ENCODE peak calls at places on chromosomes 1 and 21, in six cellular contexts. One of them, this sample, is unnamed.

GRCh38 chr1:24503003-24503751 is 541 bp downstream of the RCAN3 start:
- DNase-seq in Kasumi-1: no peak
- DNase-seq in effector memory CD4-positive, alpha-beta T cell: no peak
- DNase-seq in T-helper 1 cell: no peak
- DNase-seq in activated T-cell treated with anti-CD3 and anti-CD28 coated beads, Interleukin-2, amount 50 U/mL, for 72 hours: peak; percentile 35
- DNase-seq in psoas muscle: no peak
- DNase-seq in this sample: no peak

GRCh38 chr21:25556087-25556486 is 51.2 kb downstream of the MRPL39 start:
- DNase-seq in activated T-cell treated with anti-CD3 and anti-CD28 coated beads, Interleukin-2, amount 50 U/mL, for 72 hours: no peak
- DNase-seq in T-helper 1 cell: no peak
- DNase-seq in psoas muscle: no peak
- DNase-seq in effector memory CD4-positive, alpha-beta T cell: no peak
- DNase-seq in Kasumi-1: no peak
- DNase-seq in this sample: no peak

GRCh38 chr1:217453816-217454215 is 177.1 kb downstream of the GPATCH2 start:
- DNase-seq in Kasumi-1: no peak
- DNase-seq in psoas muscle: no peak
- DNase-seq in effector memory CD4-positive, alpha-beta T cell: no peak
- DNase-seq in T-helper 1 cell: no peak
- DNase-seq in activated T-cell treated with anti-CD3 and anti-CD28 coated beads, Interleukin-2, amount 50 U/mL, for 72 hours: no peak
- DNase-seq in this sample: no peak

GRCh38 chr1:220828211-220828553 is 41.5 kb downstream of the MTARC1 start:
- DNase-seq in psoas muscle: no peak
- DNase-seq in T-helper 1 cell: no peak
- DNase-seq in activated T-cell treated with anti-CD3 and anti-CD28 coated beads, Interleukin-2, amount 50 U/mL, for 72 hours: no peak
- DNase-seq in effector memory CD4-positive, alpha-beta T cell: no peak
- DNase-seq in Kasumi-1: no peak
- DNase-seq in this sample: no peak

GRCh38 chr1:178645157-178645825 is 79.8 kb upstream of the RALGPS2 start:
- DNase-seq in T-helper 1 cell: no peak
- DNase-seq in psoas muscle: no peak
- DNase-seq in effector memory CD4-positive, alpha-beta T cell: no peak
- DNase-seq in activated T-cell treated with anti-CD3 and anti-CD28 coated beads, Interleukin-2, amount 50 U/mL, for 72 hours: no peak
- DNase-seq in Kasumi-1: no peak
- DNase-seq in this sample: no peak

GRCh38 chr1:220300442-220301121 is 28.3 kb upstream of the RAB3GAP2 start:
- DNase-seq in T-helper 1 cell: no peak
- DNase-seq in psoas muscle: peak; percentile 59
- DNase-seq in effector memory CD4-positive, alpha-beta T cell: no peak
- DNase-seq in activated T-cell treated with anti-CD3 and anti-CD28 coated beads, Interleukin-2, amount 50 U/mL, for 72 hours: no peak
- DNase-seq in Kasumi-1: no peak
- DNase-seq in this sample: peak; percentile 48

GRCh38 chr1:154241703-154242352 is 21.1 kb downstream of the UBAP2L start:
- DNase-seq in psoas muscle: no peak
- DNase-seq in effector memory CD4-positive, alpha-beta T cell: no peak
- DNase-seq in Kasumi-1: no peak
- DNase-seq in T-helper 1 cell: no peak
- DNase-seq in activated T-cell treated with anti-CD3 and anti-CD28 coated beads, Interleukin-2, amount 50 U/mL, for 72 hours: no peak
- DNase-seq in this sample: no peak

GRCh38 chr21:41482980-41483379 is 25.0 kb downstream of the TMPRSS2 start:
- DNase-seq in activated T-cell treated with anti-CD3 and anti-CD28 coated beads, Interleukin-2, amount 50 U/mL, for 72 hours: no peak
- DNase-seq in Kasumi-1: no peak
- DNase-seq in psoas muscle: no peak
- DNase-seq in effector memory CD4-positive, alpha-beta T cell: no peak
- DNase-seq in T-helper 1 cell: no peak
- DNase-seq in this sample: no peak

GRCh38 chr1:87790756-87791155 is 462.1 kb downstream of the LMO4 start:
- DNase-seq in Kasumi-1: no peak
- DNase-seq in effector memory CD4-positive, alpha-beta T cell: no peak
- DNase-seq in psoas muscle: no peak
- DNase-seq in T-helper 1 cell: no peak
- DNase-seq in activated T-cell treated with anti-CD3 and anti-CD28 coated beads, Interleukin-2, amount 50 U/mL, for 72 hours: no peak
- DNase-seq in this sample: no peak

GRCh38 chr1:44811714-44812151 is 3.4 kb downstream of the BTBD19 start:
- DNase-seq in activated T-cell treated with anti-CD3 and anti-CD28 coated beads, Interleukin-2, amount 50 U/mL, for 72 hours: no peak
- DNase-seq in T-helper 1 cell: no peak
- DNase-seq in effector memory CD4-positive, alpha-beta T cell: no peak
- DNase-seq in psoas muscle: no peak
- DNase-seq in Kasumi-1: peak; percentile 38
- DNase-seq in this sample: no peak

GRCh38 chr1:93061895-93062792 is 16.9 kb upstream of the MTF2 start:
- DNase-seq in Kasumi-1: peak; percentile 24
- DNase-seq in T-helper 1 cell: no peak
- DNase-seq in psoas muscle: no peak
- DNase-seq in effector memory CD4-positive, alpha-beta T cell: peak; percentile 12
- DNase-seq in activated T-cell treated with anti-CD3 and anti-CD28 coated beads, Interleukin-2, amount 50 U/mL, for 72 hours: peak; percentile 52
- DNase-seq in this sample: no peak

GRCh38 chr1:115168026-115168425 is 78.7 kb upstream of the TSPAN2 start:
- DNase-seq in Kasumi-1: no peak
- DNase-seq in activated T-cell treated with anti-CD3 and anti-CD28 coated beads, Interleukin-2, amount 50 U/mL, for 72 hours: no peak
- DNase-seq in T-helper 1 cell: no peak
- DNase-seq in effector memory CD4-positive, alpha-beta T cell: no peak
- DNase-seq in psoas muscle: no peak
- DNase-seq in this sample: no peak

GRCh38 chr1:223710179-223711133 is 1.9 kb upstream of the CAPN2 start:
- DNase-seq in psoas muscle: no peak
- DNase-seq in T-helper 1 cell: no peak
- DNase-seq in Kasumi-1: no peak
- DNase-seq in effector memory CD4-positive, alpha-beta T cell: no peak
- DNase-seq in activated T-cell treated with anti-CD3 and anti-CD28 coated beads, Interleukin-2, amount 50 U/mL, for 72 hours: no peak
- DNase-seq in this sample: no peak

GRCh38 chr1:221522440-221523050 is 219.3 kb downstream of the DUSP10 start:
- DNase-seq in activated T-cell treated with anti-CD3 and anti-CD28 coated beads, Interleukin-2, amount 50 U/mL, for 72 hours: peak; percentile 4
- DNase-seq in effector memory CD4-positive, alpha-beta T cell: no peak
- DNase-seq in T-helper 1 cell: no peak
- DNase-seq in psoas muscle: no peak
- DNase-seq in Kasumi-1: no peak
- DNase-seq in this sample: no peak

GRCh38 chr1:21435646-21436487 is 4.1 kb upstream of the NBPF3 start:
- DNase-seq in psoas muscle: no peak
- DNase-seq in effector memory CD4-positive, alpha-beta T cell: no peak
- DNase-seq in T-helper 1 cell: no peak
- DNase-seq in activated T-cell treated with anti-CD3 and anti-CD28 coated beads, Interleukin-2, amount 50 U/mL, for 72 hours: no peak
- DNase-seq in Kasumi-1: no peak
- DNase-seq in this sample: no peak

GRCh38 chr1:154157520-154158306 is 2.8 kb upstream of the NUP210L start:
- DNase-seq in effector memory CD4-positive, alpha-beta T cell: peak; percentile 56
- DNase-seq in activated T-cell treated with anti-CD3 and anti-CD28 coated beads, Interleukin-2, amount 50 U/mL, for 72 hours: peak; percentile 78
- DNase-seq in psoas muscle: no peak
- DNase-seq in T-helper 1 cell: peak; percentile 23
- DNase-seq in Kasumi-1: peak; percentile 96
- DNase-seq in this sample: no peak

GRCh38 chr1:165367375-165367993 is 11.0 kb upstream of the LMX1A start:
- DNase-seq in activated T-cell treated with anti-CD3 and anti-CD28 coated beads, Interleukin-2, amount 50 U/mL, for 72 hours: peak; percentile 75
- DNase-seq in psoas muscle: peak; percentile 79
- DNase-seq in effector memory CD4-positive, alpha-beta T cell: peak; percentile 51
- DNase-seq in Kasumi-1: peak; percentile 52
- DNase-seq in T-helper 1 cell: peak; percentile 48
- DNase-seq in this sample: peak; percentile 62

GRCh38 chr1:66542811-66543767 is 9.1 kb downstream of the SGIP1 start:
- DNase-seq in T-helper 1 cell: no peak
- DNase-seq in effector memory CD4-positive, alpha-beta T cell: no peak
- DNase-seq in activated T-cell treated with anti-CD3 and anti-CD28 coated beads, Interleukin-2, amount 50 U/mL, for 72 hours: no peak
- DNase-seq in Kasumi-1: no peak
- DNase-seq in psoas muscle: peak; percentile 29
- DNase-seq in this sample: peak; percentile 14

GRCh38 chr1:99786751-99787501 is 20.5 kb upstream of the FRRS1 start:
- DNase-seq in activated T-cell treated with anti-CD3 and anti-CD28 coated beads, Interleukin-2, amount 50 U/mL, for 72 hours: peak; percentile 17
- DNase-seq in effector memory CD4-positive, alpha-beta T cell: no peak
- DNase-seq in Kasumi-1: no peak
- DNase-seq in T-helper 1 cell: no peak
- DNase-seq in psoas muscle: no peak
- DNase-seq in this sample: no peak

GRCh38 chr1:154881820-154882535 is 11.9 kb upstream of the KCNN3 start:
- DNase-seq in Kasumi-1: no peak
- DNase-seq in T-helper 1 cell: no peak
- DNase-seq in psoas muscle: no peak
- DNase-seq in activated T-cell treated with anti-CD3 and anti-CD28 coated beads, Interleukin-2, amount 50 U/mL, for 72 hours: no peak
- DNase-seq in effector memory CD4-positive, alpha-beta T cell: no peak
- DNase-seq in this sample: no peak

GRCh38 chr1:218930879-218931278 is 242.8 kb upstream of the LYPLAL1 start:
- DNase-seq in Kasumi-1: no peak
- DNase-seq in psoas muscle: no peak
- DNase-seq in effector memory CD4-positive, alpha-beta T cell: no peak
- DNase-seq in activated T-cell treated with anti-CD3 and anti-CD28 coated beads, Interleukin-2, amount 50 U/mL, for 72 hours: no peak
- DNase-seq in T-helper 1 cell: no peak
- DNase-seq in this sample: no peak

GRCh38 chr1:224880593-224881307 is 48.7 kb upstream of the DNAH14 start:
- DNase-seq in psoas muscle: no peak
- DNase-seq in T-helper 1 cell: no peak
- DNase-seq in Kasumi-1: no peak
- DNase-seq in effector memory CD4-positive, alpha-beta T cell: no peak
- DNase-seq in activated T-cell treated with anti-CD3 and anti-CD28 coated beads, Interleukin-2, amount 50 U/mL, for 72 hours: no peak
- DNase-seq in this sample: no peak

GRCh38 chr1:118039170-118039569 is 109.6 kb downstream of the WDR3 start:
- DNase-seq in activated T-cell treated with anti-CD3 and anti-CD28 coated beads, Interleukin-2, amount 50 U/mL, for 72 hours: no peak
- DNase-seq in effector memory CD4-positive, alpha-beta T cell: no peak
- DNase-seq in Kasumi-1: peak; percentile 52
- DNase-seq in psoas muscle: no peak
- DNase-seq in T-helper 1 cell: no peak
- DNase-seq in this sample: no peak

GRCh38 chr1:6239950-6240768 is 3.8 kb upstream of the HES3 start:
- DNase-seq in Kasumi-1: no peak
- DNase-seq in T-helper 1 cell: no peak
- DNase-seq in psoas muscle: no peak
- DNase-seq in activated T-cell treated with anti-CD3 and anti-CD28 coated beads, Interleukin-2, amount 50 U/mL, for 72 hours: no peak
- DNase-seq in effector memory CD4-positive, alpha-beta T cell: no peak
- DNase-seq in this sample: no peak

GRCh38 chr1:56837244-56837926 is 17.2 kb upstream of the C8A start:
- DNase-seq in Kasumi-1: no peak
- DNase-seq in activated T-cell treated with anti-CD3 and anti-CD28 coated beads, Interleukin-2, amount 50 U/mL, for 72 hours: no peak
- DNase-seq in psoas muscle: no peak
- DNase-seq in effector memory CD4-positive, alpha-beta T cell: no peak
- DNase-seq in T-helper 1 cell: no peak
- DNase-seq in this sample: no peak

GRCh38 chr1:160117709-160118183 is 2.2 kb downstream of the ATP1A2 start:
- DNase-seq in T-helper 1 cell: no peak
- DNase-seq in psoas muscle: no peak
- DNase-seq in effector memory CD4-positive, alpha-beta T cell: no peak
- DNase-seq in Kasumi-1: no peak
- DNase-seq in activated T-cell treated with anti-CD3 and anti-CD28 coated beads, Interleukin-2, amount 50 U/mL, for 72 hours: no peak
- DNase-seq in this sample: no peak

GRCh38 chr1:182599339-182599738 is 4.8 kb downstream of the RGS16 start:
- DNase-seq in activated T-cell treated with anti-CD3 and anti-CD28 coated beads, Interleukin-2, amount 50 U/mL, for 72 hours: peak; percentile 42
- DNase-seq in effector memory CD4-positive, alpha-beta T cell: no peak
- DNase-seq in psoas muscle: no peak
- DNase-seq in Kasumi-1: no peak
- DNase-seq in T-helper 1 cell: no peak
- DNase-seq in this sample: no peak

GRCh38 chr1:65526049-65526556 is 105.6 kb downstream of the LEPR start:
- DNase-seq in psoas muscle: no peak
- DNase-seq in T-helper 1 cell: no peak
- DNase-seq in activated T-cell treated with anti-CD3 and anti-CD28 coated beads, Interleukin-2, amount 50 U/mL, for 72 hours: no peak
- DNase-seq in Kasumi-1: no peak
- DNase-seq in effector memory CD4-positive, alpha-beta T cell: no peak
- DNase-seq in this sample: no peak

GRCh38 chr1:11184973-11185372 is 4.2 kb upstream of the ANGPTL7 start:
- DNase-seq in T-helper 1 cell: no peak
- DNase-seq in effector memory CD4-positive, alpha-beta T cell: no peak
- DNase-seq in Kasumi-1: no peak
- DNase-seq in activated T-cell treated with anti-CD3 and anti-CD28 coated beads, Interleukin-2, amount 50 U/mL, for 72 hours: no peak
- DNase-seq in psoas muscle: no peak
- DNase-seq in this sample: no peak

GRCh38 chr1:91124290-91124975 is 102.6 kb upstream of the ZNF644 start:
- DNase-seq in activated T-cell treated with anti-CD3 and anti-CD28 coated beads, Interleukin-2, amount 50 U/mL, for 72 hours: peak; percentile 40
- DNase-seq in Kasumi-1: no peak
- DNase-seq in T-helper 1 cell: no peak
- DNase-seq in psoas muscle: no peak
- DNase-seq in effector memory CD4-positive, alpha-beta T cell: no peak
- DNase-seq in this sample: no peak